ENCODE peak calls at places on chromosomes 1 and 21, in four cellular contexts. L is K562, P is H1, C is GM12878. Q is an unnamed sample.

GRCh38 chr1:4059270-4059669 is 159.2 kb upstream of the C1orf174 start:
- DNase-seq in L (no peak), P (no peak), C (no peak), Q (no peak)

GRCh38 chr1:239816090-239816812 is 275.4 kb upstream of the FMN2 start:
- DNase-seq in L (no peak), P (no peak), C (no peak), Q (peak; percentile 25)

GRCh38 chr1:197845886-197846285 is 56.5 kb upstream of the C1orf53 start:
- DNase-seq in L (no peak), P (no peak), C (no peak), Q (no peak)

GRCh38 chr1:67308136-67308535 is 463 bp downstream of the IL12RB2 start:
- DNase-seq in L (no peak), P (peak; percentile 61), C (no peak), Q (no peak)

GRCh38 chr21:42366292-42367010 is at the start of gene TFF1:
- DNase-seq in L (no peak), P (no peak), C (no peak), Q (peak; percentile 66)

GRCh38 chr1:114339379-114339778 is 171.6 kb downstream of the TRIM33 start:
- DNase-seq in L (no peak), P (no peak), C (no peak), Q (no peak)

GRCh38 chr1:209411491-209411929 is 172.0 kb upstream of the CAMK1G start:
- DNase-seq in L (no peak), P (no peak), C (no peak), Q (no peak)

GRCh38 chr1:221138516-221138915 is 259.3 kb downstream of the HLX start:
- DNase-seq in L (no peak), P (no peak), C (no peak), Q (no peak)

GRCh38 chr21:33419538-33420123 is 16.4 kb downstream of the IFNGR2 start:
- DNase-seq in L (no peak), P (no peak), C (no peak), Q (no peak)

GRCh38 chr21:29443398-29444010 is 144.8 kb downstream of the BACH1 start:
- DNase-seq in L (no peak), P (no peak), C (no peak), Q (no peak)

GRCh38 chr1:220338759-220339158 is 66.5 kb upstream of the RAB3GAP2 start:
- DNase-seq in L (no peak), P (no peak), C (no peak), Q (no peak)

GRCh38 chr1:81596341-81596740 is 204.4 kb upstream of the ADGRL2 start:
- DNase-seq in L (no peak), P (no peak), C (no peak), Q (no peak)

GRCh38 chr21:32975811-32976507 is 49.8 kb upstream of the OLIG2 start:
- DNase-seq in L (no peak), P (no peak), C (no peak), Q (no peak)

GRCh38 chr1:63690966-63691365 is 82.9 kb upstream of the ROR1 start:
- DNase-seq in L (no peak), P (no peak), C (no peak), Q (no peak)

GRCh38 chr21:40990366-40990765 is 143.4 kb upstream of the DSCAM start:
- DNase-seq in L (no peak), P (no peak), C (no peak), Q (no peak)

GRCh38 chr1:53621144-53621543 is 117.8 kb downstream of the GLIS1 start:
- DNase-seq in L (no peak), P (no peak), C (no peak), Q (no peak)

GRCh38 chr1:215797859-215798258 is 230.8 kb downstream of the KCTD3 start:
- DNase-seq in L (no peak), P (no peak), C (no peak), Q (no peak)

GRCh38 chr1:98315309-98315708 is 346.2 kb upstream of the SNX7 start:
- DNase-seq in L (no peak), P (no peak), C (no peak), Q (no peak)
- TF ChIP-seq EP300 in L (no peak), P (no peak), C (no peak), Q (no peak)

DNA sequence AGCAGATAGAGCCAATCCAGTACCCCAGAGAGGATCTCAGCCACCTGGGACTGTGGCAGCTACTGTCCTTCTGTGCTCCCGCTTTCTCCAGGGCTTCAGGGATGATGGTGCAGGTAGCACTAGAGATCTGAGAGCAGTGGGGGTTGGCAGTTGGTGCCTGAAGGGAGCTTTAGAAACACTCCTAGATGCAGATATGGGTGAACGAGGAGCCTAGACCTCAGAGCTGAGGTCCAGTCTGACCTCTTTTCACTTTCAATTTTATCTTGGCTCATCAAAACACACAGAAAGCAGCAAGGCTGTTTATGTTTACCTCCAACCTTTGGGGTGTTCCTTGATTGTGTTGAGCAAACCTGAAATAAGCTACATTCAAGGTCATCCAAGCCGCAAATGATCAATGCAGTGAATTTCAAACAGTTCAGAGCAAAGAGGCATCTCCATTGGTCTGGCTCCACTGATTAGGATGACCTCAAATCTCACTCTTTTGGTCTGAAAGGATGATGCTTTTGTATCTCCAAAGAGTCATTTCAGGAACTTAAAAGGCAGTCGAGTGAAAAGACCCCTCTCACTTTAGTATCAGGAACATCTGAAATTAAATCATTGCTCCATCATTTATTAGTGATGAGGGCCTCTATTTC is 1.3 kb downstream of the LY9 start:
- DNase-seq in L (no peak), P (no peak), C (no peak), Q (no peak)
- H3K27ac ChIP-seq in L (no peak overlapping the region), P (no peak overlapping the region), C (peak overlapping the region; percentile 78), Q (peak overlapping the region; percentile 45)

DNA sequence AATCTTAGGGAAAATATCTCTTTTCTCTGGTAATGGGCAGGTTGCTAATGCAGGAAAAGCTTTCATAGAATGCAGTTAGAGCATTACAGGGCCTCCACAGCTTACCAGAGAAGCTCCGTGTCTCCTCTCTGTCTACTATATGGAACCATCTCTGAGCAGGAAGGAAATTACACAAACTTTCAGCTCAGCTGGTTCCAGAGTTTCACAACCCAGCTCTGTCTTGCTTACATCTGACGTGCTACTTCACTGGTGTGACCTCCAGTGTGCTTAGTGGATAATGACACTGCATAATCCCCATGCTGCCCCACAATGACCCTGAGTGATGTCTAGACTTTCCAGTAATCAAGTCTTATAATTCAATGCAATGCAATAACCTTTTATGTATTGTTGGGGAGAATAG is 4.3 kb upstream of the FGGY start:
- DNase-seq in L (no peak), P (no peak), C (peak; percentile 34), Q (peak; percentile 34)
- TF ChIP-seq POLR2AphosphoS5 in L (no peak), P (no peak), C (no peak), Q (peak; percentile 36)

GRCh38 chr21:34774750-34775149 is 106.0 kb downstream of the CLIC6 start:
- DNase-seq in L (no peak), P (no peak), C (no peak), Q (no peak)
- TF ChIP-seq EP300 in L (no peak), P (no peak), C (no peak), Q (no peak)

DNA sequence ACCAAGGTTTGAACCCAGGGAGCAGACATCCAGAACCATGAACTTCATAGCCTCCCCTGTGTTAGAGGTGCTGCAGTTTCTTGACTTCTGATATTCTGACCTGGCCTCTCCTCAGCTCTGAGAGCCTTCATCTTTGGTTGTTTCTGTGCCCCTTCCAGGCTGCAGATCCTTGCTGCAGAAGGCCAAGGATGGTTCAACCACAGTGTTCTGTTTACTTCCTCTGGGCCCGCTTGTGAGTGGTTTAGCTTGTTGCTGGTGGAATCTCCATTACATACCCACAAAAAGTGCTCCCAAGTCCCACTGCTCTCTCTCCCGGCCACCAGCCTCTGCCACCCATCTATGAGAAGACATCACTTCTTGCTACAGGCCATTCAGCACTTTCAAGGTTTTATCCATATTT is 9.0 kb upstream of the SLC2A7 start:
- DNase-seq in L (no peak), P (no peak), C (no peak), Q (no peak)
- H3K27ac ChIP-seq in L (no peak overlapping the region), P (no peak overlapping the region), C (no peak overlapping the region), Q (no peak overlapping the region)

GRCh38 chr1:85578321-85579295 is 2.0 kb upstream of the CCN1 start:
- DNase-seq in L (no peak), P (peak; percentile 29), C (no peak), Q (no peak)

GRCh38 chr1:85576256-85576641 is 4.3 kb upstream of the CCN1 start:
- DNase-seq in L (no peak), P (peak; percentile 54), C (no peak), Q (no peak)

GRCh38 chr1:85579619-85580018 is 942 bp upstream of the CCN1 start:
- DNase-seq in L (no peak), P (peak; percentile 60), C (no peak), Q (no peak)

GRCh38 chr1:85576642-85577420 is 3.7 kb upstream of the CCN1 start:
- DNase-seq in L (peak; percentile 75), P (peak; percentile 91), C (no peak), Q (peak; percentile 78)

DNA sequence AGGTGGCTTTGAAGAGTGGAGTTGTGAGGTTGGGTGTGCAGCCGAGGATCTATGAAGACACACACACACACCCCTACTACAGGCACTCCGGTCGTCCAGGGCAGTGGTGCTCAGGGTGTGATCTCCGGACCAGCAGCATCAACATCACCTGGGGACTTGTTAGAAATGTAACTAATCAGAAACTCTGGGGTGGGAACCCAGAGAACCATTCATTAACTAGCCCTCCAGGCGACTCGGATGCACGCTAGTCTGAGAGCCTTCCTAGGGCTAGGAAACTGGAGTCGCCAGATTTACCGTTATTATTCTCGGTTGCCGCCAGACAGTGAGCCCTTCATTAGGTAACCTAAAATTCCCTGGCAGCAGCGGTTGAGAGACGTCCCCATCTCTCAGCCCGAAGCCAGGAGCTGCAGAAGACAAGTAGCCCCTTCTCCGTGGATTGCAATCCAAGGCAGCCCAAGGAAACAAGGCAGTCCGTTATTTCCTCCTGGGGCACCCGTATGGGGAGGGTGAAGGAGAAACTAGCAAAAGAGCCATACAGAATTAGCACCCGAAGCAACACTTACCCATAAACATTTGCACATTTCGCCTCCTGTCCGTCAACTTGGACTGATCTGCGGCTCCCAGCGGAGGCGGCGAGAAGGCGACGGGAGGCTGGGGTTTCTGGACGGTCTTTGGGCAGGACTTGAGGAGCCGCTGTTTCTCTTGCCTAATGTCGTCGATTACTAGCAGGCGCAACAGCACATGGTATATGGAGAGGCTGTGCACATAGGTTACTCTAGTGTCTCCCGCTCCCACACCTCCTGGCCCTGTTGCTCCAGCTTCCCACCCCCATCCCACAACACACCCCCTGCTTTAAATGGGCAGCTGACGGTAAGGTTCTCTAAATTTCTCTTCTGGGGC is 2.9 kb upstream of the CCN1 start:
- DNase-seq in L (no peak), P (peak; percentile 60), C (no peak), Q (peak; percentile 21)
- TF ChIP-seq POLR2AphosphoS5 in L (no peak), P (no peak), C (no peak), Q (no peak)

GRCh38 chr21:45294509-45295291 is 7.0 kb upstream of the POFUT2 start:
- DNase-seq in L (no peak), P (peak; percentile 62), C (no peak), Q (peak; percentile 78)
- TF ChIP-seq EP300 in L (no peak), P (no peak), C (no peak), Q (peak; percentile 99)

GRCh38 chr1:218462591-218462990 is 117.5 kb downstream of the TGFB2 start:
- DNase-seq in L (no peak), P (no peak), C (no peak), Q (no peak)
- H3K27ac ChIP-seq in L (no peak overlapping the region), P (no peak overlapping the region), C (no peak overlapping the region), Q (peak overlapping the region; percentile 32)

DNA sequence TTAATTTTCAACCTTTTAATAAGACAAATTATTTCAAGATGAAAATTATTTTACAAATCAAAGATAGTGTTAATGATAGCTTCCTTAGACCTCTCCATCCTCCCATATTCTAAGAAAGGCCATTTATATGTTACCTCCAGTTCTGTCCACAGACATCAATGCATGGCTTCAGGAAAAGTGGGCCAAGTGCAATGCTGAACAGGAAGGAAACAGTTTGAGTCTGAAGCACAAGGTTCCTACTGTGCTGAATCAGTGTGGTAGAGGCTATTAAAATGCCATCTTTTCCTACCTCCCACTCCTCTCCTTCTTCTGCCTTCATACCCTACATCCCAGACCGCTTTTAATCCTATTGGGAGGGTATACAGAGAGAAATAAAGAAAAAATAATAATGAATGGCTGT is 62.7 kb upstream of the C1orf105 start:
- DNase-seq in L (no peak), P (no peak), C (no peak), Q (no peak)
- TF ChIP-seq POLR2AphosphoS5 in L (no peak), P (no peak), C (no peak), Q (no peak)

Q was measured in transverse colon.